ENCODE peak calls at places on chromosomes 7 and 10, in four cellular contexts. One of them, this sample, is unnamed. For H3K4me1, the result is how much of the 10 kb centered on the place peaks cover.

GRCh38 chr7:143382126-143382790 is 1.1 kb downstream of the ZYX start:
- DNase-seq in neuronal stem cell: no peak
- DNase-seq in astrocyte: no peak
- DNase-seq in GM23248: peak
- DNase-seq in this sample: no peak

GRCh38 chr7:29915481-29916215 is 74.0 kb downstream of the SCRN1 start:
- DNase-seq in astrocyte: peak
- DNase-seq in GM23248: peak
- DNase-seq in neuronal stem cell: no peak
- DNase-seq in this sample: no peak

GRCh38 chr10:12195603-12196506 is at the start of the genes CDC123 and NUDT5:
- DNase-seq in astrocyte: peak
- DNase-seq in GM23248: peak
- DNase-seq in neuronal stem cell: peak
- DNase-seq in this sample: peak

GRCh38 chr7:51223505-51223904 is 93.1 kb downstream of the COBL start:
- DNase-seq in GM23248: no peak
- DNase-seq in astrocyte: no peak
- DNase-seq in neuronal stem cell: no peak
- DNase-seq in this sample: no peak

GRCh38 chr10:88553116-88553752 is 29.9 kb downstream of the RNLS start:
- DNase-seq in GM23248: peak
- DNase-seq in astrocyte: peak
- DNase-seq in neuronal stem cell: peak
- DNase-seq in this sample: no peak

GRCh38 chr7:98125758-98126157 is 19.1 kb downstream of the LMTK2 start:
- DNase-seq in GM23248: no peak
- DNase-seq in neuronal stem cell: no peak
- DNase-seq in astrocyte: no peak
- DNase-seq in this sample: no peak

GRCh38 chr10:58157076-58157766 is 110.5 kb downstream of the IPMK start:
- DNase-seq in GM23248: peak
- DNase-seq in neuronal stem cell: no peak
- DNase-seq in astrocyte: peak
- DNase-seq in this sample: peak

GRCh38 chr7:88358881-88359280 is 52.2 kb upstream of the STEAP4 start:
- DNase-seq in GM23248: no peak
- DNase-seq in astrocyte: no peak
- DNase-seq in neuronal stem cell: no peak
- DNase-seq in this sample: no peak

GRCh38 chr7:90594791-90595317 is 1.3 kb upstream of the CDK14 start:
- DNase-seq in astrocyte: peak
- DNase-seq in neuronal stem cell: peak
- DNase-seq in GM23248: peak
- DNase-seq in this sample: peak

GRCh38 chr10:84191106-84191505 is 3.2 kb upstream of the CDHR1 start:
- DNase-seq in neuronal stem cell: no peak
- DNase-seq in astrocyte: no peak
- DNase-seq in GM23248: no peak
- DNase-seq in this sample: no peak

GRCh38 chr7:115023219-115023618 is 101.3 kb downstream of the MDFIC start:
- DNase-seq in astrocyte: no peak
- DNase-seq in GM23248: no peak
- DNase-seq in neuronal stem cell: no peak
- DNase-seq in this sample: no peak

GRCh38 chr7:139918488-139918887 is 89.4 kb downstream of the TBXAS1 start:
- DNase-seq in neuronal stem cell: no peak
- DNase-seq in GM23248: no peak
- DNase-seq in astrocyte: no peak
- DNase-seq in this sample: no peak

GRCh38 chr7:34837826-34838225 is 179.8 kb downstream of the NPSR1 start:
- DNase-seq in GM23248: no peak
- DNase-seq in neuronal stem cell: no peak
- DNase-seq in astrocyte: peak
- DNase-seq in this sample: peak

GRCh38 chr10:73248259-73248724 is 1.2 kb upstream of the DNAJC9 start:
- DNase-seq in neuronal stem cell: no peak
- DNase-seq in astrocyte: no peak
- DNase-seq in GM23248: no peak
- DNase-seq in this sample: peak

GRCh38 chr10:109676703-109677102 is 246.6 kb downstream of the XPNPEP1 start:
- DNase-seq in astrocyte: no peak
- DNase-seq in neuronal stem cell: no peak
- DNase-seq in GM23248: no peak
- DNase-seq in this sample: peak

GRCh38 chr7:38951213-38951612 is 26.5 kb upstream of the POU6F2 start:
- DNase-seq in GM23248: no peak
- DNase-seq in neuronal stem cell: no peak
- DNase-seq in astrocyte: no peak
- DNase-seq in this sample: no peak

GRCh38 chr10:22615819-22616499 is 98.4 kb downstream of the PIP4K2A start:
- DNase-seq in astrocyte: peak
- DNase-seq in GM23248: no peak
- DNase-seq in neuronal stem cell: no peak
- DNase-seq in this sample: peak

GRCh38 chr10:124217906-124218769 is 124.7 kb upstream of the CHST15 start:
- DNase-seq in GM23248: no peak
- DNase-seq in neuronal stem cell: no peak
- DNase-seq in astrocyte: no peak
- DNase-seq in this sample: peak

GRCh38 chr10:124630551-124630950 is 113.6 kb downstream of the FAM53B start:
- DNase-seq in astrocyte: no peak
- DNase-seq in neuronal stem cell: no peak
- DNase-seq in GM23248: no peak
- DNase-seq in this sample: no peak

GRCh38 chr10:100895896-100896295 is 16.9 kb upstream of the SLF2 start:
- DNase-seq in neuronal stem cell: no peak
- DNase-seq in GM23248: no peak
- DNase-seq in astrocyte: no peak
- DNase-seq in this sample: no peak

GRCh38 chr10:91980319-91980718 is 56.7 kb downstream of the BTAF1 start:
- DNase-seq in neuronal stem cell: no peak
- DNase-seq in GM23248: no peak
- DNase-seq in astrocyte: no peak
- DNase-seq in this sample: no peak

GRCh38 chr7:90229728-90230127 is 15.2 kb upstream of the CFAP69 start:
- DNase-seq in astrocyte: no peak
- DNase-seq in neuronal stem cell: no peak
- DNase-seq in GM23248: no peak
- DNase-seq in this sample: no peak

GRCh38 chr7:33040803-33041516 is 21.6 kb downstream of the NT5C3A start:
- DNase-seq in neuronal stem cell: no peak
- DNase-seq in astrocyte: no peak
- DNase-seq in GM23248: peak
- DNase-seq in this sample: peak

GRCh38 chr7:1502845-1503244 is 1.3 kb downstream of the INTS1 start:
- DNase-seq in astrocyte: no peak
- DNase-seq in neuronal stem cell: no peak
- DNase-seq in GM23248: no peak
- DNase-seq in this sample: no peak

GRCh38 chr7:122301858-122302745 is 2.4 kb downstream of the FEZF1 start:
- DNase-seq in neuronal stem cell: no peak
- DNase-seq in GM23248: peak
- DNase-seq in astrocyte: no peak
- DNase-seq in this sample: no peak

GRCh38 chr7:79282882-79283602 is 170.4 kb downstream of the MAGI2 start:
- DNase-seq in GM23248: peak
- DNase-seq in neuronal stem cell: no peak
- DNase-seq in astrocyte: peak
- DNase-seq in this sample: peak

GRCh38 chr10:6494934-6495592 is 85.0 kb downstream of the PRKCQ start:
- DNase-seq in astrocyte: no peak
- DNase-seq in neuronal stem cell: no peak
- DNase-seq in GM23248: peak
- DNase-seq in this sample: no peak

GRCh38 chr10:30103595-30104310 is 44.4 kb upstream of the JCAD start:
- DNase-seq in astrocyte: no peak
- DNase-seq in GM23248: no peak
- DNase-seq in neuronal stem cell: no peak
- DNase-seq in this sample: peak

GRCh38 chr10:43076311-43076875 is 476 bp upstream of the RET start:
- DNase-seq in GM23248: peak
- DNase-seq in neuronal stem cell: no peak
- DNase-seq in astrocyte: no peak
- DNase-seq in this sample: no peak

GRCh38 chr10:77004917-77005564 is 632.6 kb downstream of the KCNMA1 start:
- DNase-seq in neuronal stem cell: peak
- DNase-seq in astrocyte: peak
- DNase-seq in GM23248: peak
- DNase-seq in this sample: peak

GRCh38 chr7:55365103-55365679 is at the start of gene LANCL2:
- DNase-seq in neuronal stem cell: peak
- DNase-seq in GM23248: peak
- DNase-seq in astrocyte: peak
- DNase-seq in this sample: peak

GRCh38 chr10:111131168-111131799 is 54.5 kb downstream of the ADRA2A start:
- DNase-seq in astrocyte: no peak
- DNase-seq in neuronal stem cell: no peak
- DNase-seq in GM23248: no peak
- DNase-seq in this sample: no peak

GRCh38 chr10:77104459-77104980 is 533.1 kb downstream of the KCNMA1 start:
- DNase-seq in GM23248: peak
- DNase-seq in neuronal stem cell: no peak
- DNase-seq in astrocyte: peak
- DNase-seq in this sample: peak

GRCh38 chr7:26103541-26104070 is 48.4 kb upstream of the NFE2L3 start:
- DNase-seq in neuronal stem cell: no peak
- DNase-seq in GM23248: no peak
- DNase-seq in astrocyte: no peak
- DNase-seq in this sample: no peak

GRCh38 chr10:87547734-87548311 is 43.1 kb downstream of the MINPP1 start:
- DNase-seq in astrocyte: peak
- DNase-seq in neuronal stem cell: peak
- DNase-seq in GM23248: peak
- DNase-seq in this sample: peak

GRCh38 chr10:87546221-87546620 is 41.5 kb downstream of the MINPP1 start:
- DNase-seq in GM23248: peak
- DNase-seq in neuronal stem cell: no peak
- DNase-seq in astrocyte: no peak
- DNase-seq in this sample: peak

GRCh38 chr10:87546971-87547413 is 42.3 kb downstream of the MINPP1 start:
- DNase-seq in astrocyte: no peak
- DNase-seq in GM23248: peak
- DNase-seq in neuronal stem cell: no peak
- DNase-seq in this sample: peak

GRCh38 chr10:87544750-87545149 is 40.1 kb downstream of the MINPP1 start:
- DNase-seq in GM23248: peak
- DNase-seq in astrocyte: peak
- DNase-seq in neuronal stem cell: no peak
- DNase-seq in this sample: no peak

DNA sequence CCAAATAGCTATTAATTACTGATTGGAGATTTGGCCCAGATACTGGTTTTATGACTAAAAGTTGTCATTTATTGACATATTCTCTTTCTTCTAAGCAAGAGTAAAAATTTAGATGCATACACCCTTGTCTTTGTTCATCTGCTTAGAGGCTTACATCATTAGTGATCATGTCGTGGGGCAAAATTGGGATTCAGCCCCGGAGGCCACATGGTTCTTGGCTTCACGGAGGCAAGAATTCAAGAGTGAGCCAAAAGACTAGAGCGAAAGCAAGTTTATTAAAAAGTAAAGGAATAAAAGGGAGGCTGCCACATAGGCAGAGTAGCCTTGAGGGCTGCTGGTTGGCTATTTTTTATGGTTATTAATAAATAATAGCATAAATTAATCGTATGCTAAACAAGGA is 41.1 kb downstream of the MINPP1 start:
- DNase-seq in astrocyte: no peak
- DNase-seq in GM23248: peak
- DNase-seq in neuronal stem cell: no peak
- DNase-seq in this sample: no peak
- H3K4me1 ChIP-seq in astrocyte: under half
- H3K4me1 ChIP-seq in GM23248: half or more
- H3K4me1 ChIP-seq in neuronal stem cell: under half
- H3K4me1 ChIP-seq in this sample: half or more

GRCh38 chr7:134594877-134595276 is 46.0 kb downstream of the AKR1B15 start:
- DNase-seq in neuronal stem cell: no peak
- DNase-seq in astrocyte: no peak
- DNase-seq in GM23248: peak
- DNase-seq in this sample: no peak

GRCh38 chr7:134589491-134589941 is 40.6 kb downstream of the AKR1B15 start:
- DNase-seq in astrocyte: peak
- DNase-seq in GM23248: peak
- DNase-seq in neuronal stem cell: no peak
- DNase-seq in this sample: peak

GRCh38 chr7:134599371-134599770 is 47.3 kb upstream of the BPGM start:
- DNase-seq in neuronal stem cell: no peak
- DNase-seq in GM23248: no peak
- DNase-seq in astrocyte: no peak
- DNase-seq in this sample: no peak

DNA sequence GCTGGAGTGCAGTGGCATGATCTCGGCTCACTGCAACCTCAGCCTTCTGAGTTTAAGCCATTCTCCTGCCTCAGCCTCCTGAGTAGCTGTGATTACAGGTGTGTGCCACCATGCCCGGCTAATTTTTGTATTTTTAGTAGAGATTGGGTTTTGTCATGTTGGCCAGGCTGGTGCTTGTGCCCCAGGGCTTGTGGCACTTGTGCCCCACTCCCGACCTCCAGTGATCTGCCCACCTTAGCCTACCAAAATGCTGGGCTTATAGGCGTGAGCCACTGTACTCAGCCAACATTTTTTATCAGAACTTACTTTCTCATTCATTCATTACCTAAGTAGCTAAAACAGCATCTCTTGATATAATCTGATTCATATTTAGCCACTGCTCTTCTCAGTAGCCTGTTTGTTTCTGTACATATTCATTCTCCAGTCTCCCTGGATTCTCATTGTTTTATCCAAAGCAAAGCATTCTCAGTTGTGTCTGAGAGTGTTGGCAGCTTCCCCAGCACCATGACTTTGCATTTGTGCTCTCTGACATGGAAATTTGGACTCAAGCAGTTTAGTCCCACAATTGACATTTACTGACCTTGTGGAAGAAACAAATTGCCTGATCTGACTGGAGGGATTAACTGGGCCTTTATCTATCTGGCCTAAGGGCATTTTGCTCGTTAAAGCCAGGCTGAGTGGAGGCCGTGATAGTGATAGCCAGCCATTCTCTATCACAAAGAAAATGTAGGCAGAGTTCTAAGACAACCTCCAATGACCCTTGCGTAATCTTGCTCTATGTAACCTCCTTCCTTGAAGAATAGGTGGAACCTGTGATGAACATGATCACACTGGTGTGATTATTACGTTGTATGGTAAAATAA is 44.9 kb downstream of the AKR1B15 start:
- DNase-seq in astrocyte: peak
- DNase-seq in GM23248: peak
- DNase-seq in neuronal stem cell: no peak
- DNase-seq in this sample: peak
- H3K9ac ChIP-seq in astrocyte: peak
- H3K9ac ChIP-seq in GM23248: peak
- H3K9ac ChIP-seq in neuronal stem cell: no peak
- H3K9ac ChIP-seq in this sample: peak

GRCh38 chr7:131933890-131934289 is 377.5 kb upstream of the PODXL start:
- DNase-seq in GM23248: no peak
- DNase-seq in astrocyte: no peak
- DNase-seq in neuronal stem cell: no peak
- DNase-seq in this sample: no peak
- H3K4me2 ChIP-seq in GM23248: no peak
- H3K4me2 ChIP-seq in astrocyte: no peak
- H3K4me2 ChIP-seq in neuronal stem cell: no peak
- H3K4me2 ChIP-seq in this sample: peak

GRCh38 chr10:4281207-4281825 is 496.3 kb upstream of the KLF6 start:
- DNase-seq in astrocyte: peak
- DNase-seq in neuronal stem cell: no peak
- DNase-seq in GM23248: peak
- DNase-seq in this sample: peak
- H3K4me1 ChIP-seq in astrocyte: under half
- H3K4me1 ChIP-seq in neuronal stem cell: under half
- H3K4me1 ChIP-seq in GM23248: under half
- H3K4me1 ChIP-seq in this sample: under half

This sample was measured in PC-3.